ENCODE peak calls at places on chromosomes 5 and 9, in ten cellular contexts. Y, D, J, W, L, S, N, Z, U and V are unnamed samples.

GRCh38 chr9:70403618-70404025 is 10.8 kb downstream of the KLF9 start:
- DNase-seq in Y (no peak), D (peak; percentile 71), J (no peak), W (no peak), L (no peak), S (no peak), N (no peak), Z (no peak), U (no peak), V (no peak)

GRCh38 chr5:73296772-73297171 is 123.8 kb downstream of the TMEM174 start:
- DNase-seq in Y (no peak), D (peak; percentile 94), J (no peak), W (no peak), L (no peak), S (peak; percentile 51), N (no peak), Z (no peak), U (no peak), V (no peak)

GRCh38 chr9:104258289-104259045 is 164.4 kb downstream of the SMC2 start:
- DNase-seq in Y (no peak), D (no peak), J (peak; percentile 53), W (no peak), L (no peak), S (no peak), N (peak; percentile 16), Z (no peak), U (no peak), V (no peak)

GRCh38 chr9:27394154-27394825 is 97.3 kb upstream of the EQTN start:
- DNase-seq in Y (no peak), D (no peak), J (no peak), W (no peak), L (no peak), S (no peak), N (peak; percentile 29), Z (no peak), U (no peak), V (no peak)

GRCh38 chr5:27996665-27997064 is 958.3 kb upstream of the CDH9 start:
- DNase-seq in Y (no peak), D (no peak), J (no peak), W (no peak), L (no peak), S (no peak), N (no peak), Z (no peak), U (no peak), V (no peak)

GRCh38 chr9:69028754-69029153 is 6.8 kb upstream of the FXN start:
- DNase-seq in Y (no peak), D (no peak), J (no peak), W (no peak), L (no peak), S (no peak), N (no peak), Z (no peak), U (no peak), V (no peak)

GRCh38 chr9:34084562-34084961 is 35.9 kb upstream of the UBAP2 start:
- DNase-seq in Y (peak; percentile 12), D (peak; percentile 13), J (no peak), W (no peak), L (no peak), S (no peak), N (no peak), Z (peak; percentile 21), U (no peak), V (peak; percentile 82)

GRCh38 chr9:127158995-127159801 is 36.8 kb upstream of the ANGPTL2 start:
- DNase-seq in Y (peak; percentile 82), D (peak; percentile 89), J (peak; percentile 70), W (peak; percentile 36), L (peak; percentile 19), S (peak; percentile 51), N (peak; percentile 70), Z (peak; percentile 57), U (peak; percentile 71), V (peak; percentile 29)

GRCh38 chr5:149646564-149646963 is 65.3 kb downstream of the ARHGEF37 start:
- DNase-seq in Y (peak; percentile 27), D (peak; percentile 14), J (no peak), W (peak; percentile 83), L (no peak), S (peak; percentile 53), N (no peak), Z (no peak), U (no peak), V (no peak)

GRCh38 chr9:113886933-113887332 is 10.8 kb downstream of the ZNF618 start:
- DNase-seq in Y (no peak), D (no peak), J (no peak), W (no peak), L (no peak), S (peak; percentile 43), N (no peak), Z (no peak), U (no peak), V (no peak)

GRCh38 chr5:176803943-176804498 is 6.3 kb upstream of the UNC5A start:
- DNase-seq in Y (peak; percentile 56), D (peak; percentile 18), J (peak; percentile 85), W (peak; percentile 15), L (no peak), S (peak; percentile 43), N (peak; percentile 89), Z (no peak), U (no peak), V (peak; percentile 40)

GRCh38 chr9:125700791-125701190 is 6.2 kb downstream of the MAPKAP1 start:
- DNase-seq in Y (no peak), D (peak; percentile 56), J (peak; percentile 56), W (no peak), L (no peak), S (peak; percentile 17), N (no peak), Z (no peak), U (no peak), V (no peak)

GRCh38 chr9:107989099-107989498 is 499.5 kb upstream of the KLF4 start:
- DNase-seq in Y (no peak), D (no peak), J (no peak), W (no peak), L (no peak), S (no peak), N (no peak), Z (no peak), U (no peak), V (no peak)

GRCh38 chr9:114681594-114682332 is at the start of gene TEX48:
- DNase-seq in Y (peak; percentile 83), D (peak; percentile 51), J (peak; percentile 91), W (peak; percentile 74), L (peak; percentile 82), S (peak; percentile 73), N (peak; percentile 83), Z (no peak), U (peak; percentile 67), V (peak; percentile 81)

GRCh38 chr5:127754727-127755126 is 51.5 kb downstream of the CCDC192 start:
- DNase-seq in Y (peak; percentile 13), D (no peak), J (no peak), W (no peak), L (no peak), S (no peak), N (no peak), Z (no peak), U (no peak), V (no peak)
- TF ChIP-seq CTCF in Y (no peak), D (no peak), J (no peak), W (no peak), L (no peak), S (no peak), N (no peak), Z (no peak), U (no peak), V (no peak)

DNA sequence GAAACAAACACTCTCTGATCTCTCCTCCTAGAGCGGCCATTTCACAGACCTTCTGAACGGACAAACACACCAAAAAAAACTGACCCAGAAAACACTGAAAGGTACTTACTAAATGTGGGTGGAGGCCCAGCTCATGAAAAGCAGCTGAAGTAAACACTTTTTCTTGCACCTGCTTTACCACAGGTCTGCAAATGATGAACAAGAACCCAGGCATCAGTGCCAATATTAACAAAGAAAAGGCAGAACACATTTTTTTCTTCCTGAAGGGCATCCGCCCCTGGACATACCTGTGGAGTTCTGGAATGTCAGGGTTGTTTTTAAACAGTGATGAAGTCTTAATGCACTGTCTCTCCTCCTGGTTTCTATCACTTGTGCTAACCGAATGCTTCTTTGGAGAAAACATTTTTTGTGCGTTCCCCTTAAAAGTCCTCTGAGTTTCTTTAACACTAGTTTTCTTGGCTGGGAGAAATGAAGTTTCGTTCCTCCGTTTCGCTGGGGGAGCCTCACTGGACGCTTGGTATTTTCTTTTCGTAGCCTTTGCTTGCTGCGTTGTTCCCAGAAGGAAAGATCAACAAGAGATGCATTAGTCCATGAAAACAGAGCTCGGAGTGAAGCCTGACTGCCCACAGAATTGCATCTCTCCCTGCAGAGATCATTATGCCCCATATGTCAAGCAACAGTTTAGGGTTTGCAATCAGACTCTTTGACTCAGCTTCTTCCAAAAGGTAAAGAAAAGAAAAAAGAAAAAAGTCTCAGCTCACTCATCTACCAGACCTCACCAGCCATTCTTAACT is 7.4 kb downstream of the DDX31 start:
- DNase-seq in Y (no peak), D (no peak), J (no peak), W (no peak), L (no peak), S (no peak), N (no peak), Z (no peak), U (no peak), V (no peak)
- H3K36me3 ChIP-seq in Y (no peaks in the 10 kb centered on the region), D (peaks cover 26% of the 10 kb centered on the region), J (peaks cover 15% of the 10 kb centered on the region), W (peaks cover 78% of the 10 kb centered on the region), L (no peaks in the 10 kb centered on the region), S (peaks cover 33% of the 10 kb centered on the region), N (peaks cover 5% of the 10 kb centered on the region), Z (peaks cover 43% of the 10 kb centered on the region), U (no peaks in the 10 kb centered on the region), V (no peaks in the 10 kb centered on the region)

GRCh38 chr5:135012033-135012588 is 21.9 kb downstream of the PITX1 start:
- DNase-seq in Y (no peak), D (no peak), J (no peak), W (no peak), L (no peak), S (no peak), N (no peak), Z (no peak), U (no peak), V (no peak)

GRCh38 chr5:135008981-135009735 is 24.9 kb downstream of the PITX1 start:
- DNase-seq in Y (no peak), D (no peak), J (no peak), W (no peak), L (no peak), S (no peak), N (no peak), Z (no peak), U (no peak), V (no peak)

GRCh38 chr5:135011355-135012032 is 22.5 kb downstream of the PITX1 start:
- DNase-seq in Y (no peak), D (no peak), J (no peak), W (no peak), L (no peak), S (no peak), N (no peak), Z (no peak), U (no peak), V (no peak)

GRCh38 chr5:135009736-135010501 is 24.1 kb downstream of the PITX1 start:
- DNase-seq in Y (no peak), D (no peak), J (no peak), W (no peak), L (no peak), S (no peak), N (no peak), Z (no peak), U (no peak), V (no peak)

GRCh38 chr5:135010502-135011354 is 23.3 kb downstream of the PITX1 start:
- DNase-seq in Y (no peak), D (no peak), J (no peak), W (no peak), L (no peak), S (no peak), N (no peak), Z (no peak), U (no peak), V (no peak)
- TF ChIP-seq CTCF in Y (peak; percentile 24), D (no peak), J (no peak), W (peak; percentile 33), L (no peak), S (peak; percentile 29), N (no peak), Z (no peak), U (peak; percentile 9), V (no peak)

GRCh38 chr9:134432471-134432870 is 106.2 kb downstream of the RXRA start:
- DNase-seq in Y (no peak), D (no peak), J (no peak), W (no peak), L (no peak), S (peak; percentile 38), N (no peak), Z (no peak), U (no peak), V (no peak)
- H3K36me3 ChIP-seq in Y (no peaks in the 10 kb centered on the region), D (no peaks in the 10 kb centered on the region), J (no peaks in the 10 kb centered on the region), W (no peaks in the 10 kb centered on the region), L (no peaks in the 10 kb centered on the region), S (peaks cover 5% of the 10 kb centered on the region), N (no peaks in the 10 kb centered on the region), Z (peaks cover 44% of the 10 kb centered on the region), U (no peaks in the 10 kb centered on the region), V (no peaks in the 10 kb centered on the region)